ENCODE peak calls at places on chromosomes 5 and 9, in seven cellular contexts. One of them, this sample, is unnamed.
A peak's percentile ranks its signal among the peaks of the same experiment; 100 is the strongest.

GRCh38 chr5:151162794-151163193 is 5.2 kb upstream of the ANXA6 start:
- DNase-seq in HCT116: no peak
- DNase-seq in Karpas-422: no peak
- DNase-seq in AG08395: no peak
- DNase-seq in HS-5: no peak
- DNase-seq in HCEC 1CT: no peak
- DNase-seq in effector CD4-positive, alpha-beta T cell: no peak
- DNase-seq in this sample: no peak

GRCh38 chr5:94849821-94850736 is 231.6 kb downstream of the SLF1 start:
- DNase-seq in HCEC 1CT: peak; percentile 45
- DNase-seq in AG08395: peak; percentile 69
- DNase-seq in effector CD4-positive, alpha-beta T cell: peak; percentile 18
- DNase-seq in HS-5: peak; percentile 16
- DNase-seq in HCT116: peak; percentile 59
- DNase-seq in Karpas-422: peak; percentile 67
- DNase-seq in this sample: peak; percentile 76

GRCh38 chr5:32462618-32463017 is 18.1 kb upstream of the ZFR start:
- DNase-seq in AG08395: peak; percentile 87
- DNase-seq in HCT116: no peak
- DNase-seq in Karpas-422: no peak
- DNase-seq in HS-5: peak; percentile 24
- DNase-seq in HCEC 1CT: peak; percentile 34
- DNase-seq in effector CD4-positive, alpha-beta T cell: no peak
- DNase-seq in this sample: peak; percentile 79

GRCh38 chr5:146428658-146429057 is 18.5 kb upstream of the TCERG1 start:
- DNase-seq in AG08395: no peak
- DNase-seq in effector CD4-positive, alpha-beta T cell: no peak
- DNase-seq in HS-5: no peak
- DNase-seq in HCEC 1CT: no peak
- DNase-seq in Karpas-422: peak; percentile 38
- DNase-seq in HCT116: no peak
- DNase-seq in this sample: no peak

GRCh38 chr9:13388157-13388556 is 108.7 kb upstream of the MPDZ start:
- DNase-seq in AG08395: peak; percentile 75
- DNase-seq in HS-5: no peak
- DNase-seq in HCEC 1CT: no peak
- DNase-seq in HCT116: no peak
- DNase-seq in Karpas-422: no peak
- DNase-seq in effector CD4-positive, alpha-beta T cell: no peak
- DNase-seq in this sample: peak; percentile 93

GRCh38 chr5:3584724-3585531 is 10.7 kb upstream of the IRX1 start:
- DNase-seq in effector CD4-positive, alpha-beta T cell: no peak
- DNase-seq in HS-5: no peak
- DNase-seq in Karpas-422: no peak
- DNase-seq in AG08395: no peak
- DNase-seq in HCEC 1CT: no peak
- DNase-seq in HCT116: no peak
- DNase-seq in this sample: no peak

GRCh38 chr5:5598547-5599113 is 176.2 kb downstream of the ICE1 start:
- DNase-seq in AG08395: no peak
- DNase-seq in effector CD4-positive, alpha-beta T cell: no peak
- DNase-seq in HCT116: peak; percentile 82
- DNase-seq in HCEC 1CT: no peak
- DNase-seq in HS-5: no peak
- DNase-seq in Karpas-422: no peak
- DNase-seq in this sample: no peak

GRCh38 chr5:23977996-23978395 is 470.6 kb downstream of the PRDM9 start:
- DNase-seq in HCEC 1CT: no peak
- DNase-seq in AG08395: no peak
- DNase-seq in effector CD4-positive, alpha-beta T cell: no peak
- DNase-seq in HS-5: no peak
- DNase-seq in HCT116: no peak
- DNase-seq in Karpas-422: peak; percentile 79
- DNase-seq in this sample: no peak

GRCh38 chr5:145683426-145683825 is 151.7 kb downstream of the PRELID2 start:
- DNase-seq in HS-5: no peak
- DNase-seq in HCEC 1CT: no peak
- DNase-seq in HCT116: no peak
- DNase-seq in AG08395: no peak
- DNase-seq in Karpas-422: no peak
- DNase-seq in effector CD4-positive, alpha-beta T cell: no peak
- DNase-seq in this sample: no peak

GRCh38 chr9:38309324-38310195 is 82.9 kb upstream of the ALDH1B1 start:
- DNase-seq in AG08395: peak; percentile 60
- DNase-seq in HCEC 1CT: no peak
- DNase-seq in HS-5: no peak
- DNase-seq in Karpas-422: no peak
- DNase-seq in HCT116: no peak
- DNase-seq in effector CD4-positive, alpha-beta T cell: no peak
- DNase-seq in this sample: peak; percentile 78

GRCh38 chr9:87069690-87070089 is 122.4 kb upstream of the GAS1 start:
- DNase-seq in AG08395: peak; percentile 44
- DNase-seq in HCT116: no peak
- DNase-seq in effector CD4-positive, alpha-beta T cell: no peak
- DNase-seq in Karpas-422: no peak
- DNase-seq in HS-5: no peak
- DNase-seq in HCEC 1CT: peak; percentile 73
- DNase-seq in this sample: no peak

GRCh38 chr5:178234753-178235599 is 2.4 kb upstream of the PHYKPL start:
- DNase-seq in HCT116: peak; percentile 70
- DNase-seq in Karpas-422: peak; percentile 93
- DNase-seq in AG08395: peak; percentile 75
- DNase-seq in HCEC 1CT: peak; percentile 39
- DNase-seq in HS-5: no peak
- DNase-seq in effector CD4-positive, alpha-beta T cell: peak; percentile 66
- DNase-seq in this sample: peak; percentile 41

GRCh38 chr9:92986175-92987110 is 39.1 kb downstream of the FGD3 start:
- DNase-seq in HCEC 1CT: no peak
- DNase-seq in HCT116: no peak
- DNase-seq in HS-5: no peak
- DNase-seq in effector CD4-positive, alpha-beta T cell: peak; percentile 41
- DNase-seq in AG08395: no peak
- DNase-seq in Karpas-422: peak; percentile 85
- DNase-seq in this sample: no peak

GRCh38 chr5:81393783-81394718 is at the start of gene ACOT12:
- DNase-seq in effector CD4-positive, alpha-beta T cell: no peak
- DNase-seq in HCT116: no peak
- DNase-seq in Karpas-422: peak; percentile 31
- DNase-seq in AG08395: peak; percentile 17
- DNase-seq in HCEC 1CT: no peak
- DNase-seq in HS-5: no peak
- DNase-seq in this sample: peak; percentile 32

GRCh38 chr5:10849278-10849677 is 88.2 kb upstream of the DAP start:
- DNase-seq in effector CD4-positive, alpha-beta T cell: no peak
- DNase-seq in AG08395: no peak
- DNase-seq in Karpas-422: no peak
- DNase-seq in HCT116: no peak
- DNase-seq in HCEC 1CT: no peak
- DNase-seq in HS-5: no peak
- DNase-seq in this sample: peak; percentile 27

GRCh38 chr9:76441551-76442322 is 17.2 kb upstream of the GCNT1 start:
- DNase-seq in HCEC 1CT: peak; percentile 78
- DNase-seq in HCT116: no peak
- DNase-seq in effector CD4-positive, alpha-beta T cell: no peak
- DNase-seq in HS-5: no peak
- DNase-seq in AG08395: peak; percentile 35
- DNase-seq in Karpas-422: no peak
- DNase-seq in this sample: peak; percentile 71

GRCh38 chr9:120926397-120926928 is at the start of gene TRAF1:
- DNase-seq in HCEC 1CT: no peak
- DNase-seq in HCT116: no peak
- DNase-seq in Karpas-422: peak; percentile 71
- DNase-seq in AG08395: no peak
- DNase-seq in effector CD4-positive, alpha-beta T cell: no peak
- DNase-seq in HS-5: no peak
- DNase-seq in this sample: no peak

GRCh38 chr5:65926276-65926761 is at the start of gene ERBIN:
- DNase-seq in Karpas-422: peak; percentile 85
- DNase-seq in AG08395: peak; percentile 70
- DNase-seq in HCT116: no peak
- DNase-seq in HCEC 1CT: peak; percentile 82
- DNase-seq in HS-5: no peak
- DNase-seq in effector CD4-positive, alpha-beta T cell: peak; percentile 62
- DNase-seq in this sample: peak; percentile 86

GRCh38 chr9:88852794-88853193 is 138.5 kb upstream of the S1PR3 start:
- DNase-seq in HS-5: peak; percentile 88
- DNase-seq in HCEC 1CT: peak; percentile 92
- DNase-seq in Karpas-422: no peak
- DNase-seq in AG08395: peak; percentile 84
- DNase-seq in effector CD4-positive, alpha-beta T cell: no peak
- DNase-seq in HCT116: peak; percentile 2
- DNase-seq in this sample: peak; percentile 90

GRCh38 chr9:4425358-4426045 is 64.8 kb upstream of the SLC1A1 start:
- DNase-seq in HCT116: no peak
- DNase-seq in Karpas-422: no peak
- DNase-seq in AG08395: peak; percentile 18
- DNase-seq in HS-5: no peak
- DNase-seq in effector CD4-positive, alpha-beta T cell: no peak
- DNase-seq in HCEC 1CT: no peak
- DNase-seq in this sample: no peak

GRCh38 chr5:67206381-67207328 is 10.1 kb upstream of the CD180 start:
- DNase-seq in effector CD4-positive, alpha-beta T cell: peak; percentile 73
- DNase-seq in HCT116: peak; percentile 82
- DNase-seq in Karpas-422: peak; percentile 73
- DNase-seq in HS-5: peak; percentile 77
- DNase-seq in AG08395: no peak
- DNase-seq in HCEC 1CT: peak; percentile 69
- DNase-seq in this sample: peak; percentile 40

GRCh38 chr5:138975098-138975847 is 100.1 kb upstream of the LRRTM2 start:
- DNase-seq in AG08395: peak; percentile 83
- DNase-seq in effector CD4-positive, alpha-beta T cell: no peak
- DNase-seq in Karpas-422: no peak
- DNase-seq in HS-5: no peak
- DNase-seq in HCT116: no peak
- DNase-seq in HCEC 1CT: no peak
- DNase-seq in this sample: peak; percentile 89

GRCh38 chr9:114339130-114339908 is 9.7 kb downstream of the ORM2 start:
- DNase-seq in Karpas-422: peak; percentile 84
- DNase-seq in HCEC 1CT: peak; percentile 62
- DNase-seq in AG08395: peak; percentile 86
- DNase-seq in effector CD4-positive, alpha-beta T cell: peak; percentile 29
- DNase-seq in HS-5: no peak
- DNase-seq in HCT116: no peak
- DNase-seq in this sample: peak; percentile 51

GRCh38 chr9:97272072-97272471 is 35.4 kb upstream of the CCDC180 start:
- DNase-seq in HS-5: no peak
- DNase-seq in HCT116: no peak
- DNase-seq in effector CD4-positive, alpha-beta T cell: no peak
- DNase-seq in HCEC 1CT: no peak
- DNase-seq in AG08395: no peak
- DNase-seq in Karpas-422: no peak
- DNase-seq in this sample: no peak

GRCh38 chr5:16579142-16579541 is 37.7 kb downstream of the RETREG1 start:
- DNase-seq in HS-5: no peak
- DNase-seq in effector CD4-positive, alpha-beta T cell: no peak
- DNase-seq in HCEC 1CT: no peak
- DNase-seq in Karpas-422: no peak
- DNase-seq in AG08395: no peak
- DNase-seq in HCT116: no peak
- DNase-seq in this sample: no peak

GRCh38 chr9:116959775-116960174 is 272.7 kb downstream of the TRIM32 start:
- DNase-seq in effector CD4-positive, alpha-beta T cell: no peak
- DNase-seq in HS-5: no peak
- DNase-seq in HCEC 1CT: no peak
- DNase-seq in AG08395: no peak
- DNase-seq in Karpas-422: no peak
- DNase-seq in HCT116: no peak
- DNase-seq in this sample: peak; percentile 41

GRCh38 chr9:127172066-127172707 is 49.8 kb upstream of the ANGPTL2 start:
- DNase-seq in AG08395: no peak
- DNase-seq in HCEC 1CT: no peak
- DNase-seq in HCT116: no peak
- DNase-seq in effector CD4-positive, alpha-beta T cell: no peak
- DNase-seq in HS-5: no peak
- DNase-seq in Karpas-422: no peak
- DNase-seq in this sample: peak; percentile 48

GRCh38 chr9:98037362-98037761 is 19.2 kb upstream of the NANS start:
- DNase-seq in AG08395: peak; percentile 28
- DNase-seq in HCT116: no peak
- DNase-seq in effector CD4-positive, alpha-beta T cell: no peak
- DNase-seq in HCEC 1CT: no peak
- DNase-seq in Karpas-422: no peak
- DNase-seq in HS-5: no peak
- DNase-seq in this sample: no peak

GRCh38 chr5:123211084-123211483 is 122.0 kb downstream of the PRDM6 start:
- DNase-seq in HS-5: no peak
- DNase-seq in effector CD4-positive, alpha-beta T cell: no peak
- DNase-seq in Karpas-422: no peak
- DNase-seq in HCT116: no peak
- DNase-seq in HCEC 1CT: no peak
- DNase-seq in AG08395: no peak
- DNase-seq in this sample: no peak

GRCh38 chr9:115633099-115633498 is 515.1 kb upstream of the TNC start:
- DNase-seq in HS-5: no peak
- DNase-seq in HCEC 1CT: no peak
- DNase-seq in AG08395: peak; percentile 85
- DNase-seq in Karpas-422: no peak
- DNase-seq in effector CD4-positive, alpha-beta T cell: no peak
- DNase-seq in HCT116: no peak
- DNase-seq in this sample: peak; percentile 98

GRCh38 chr5:131164161-131164930 is 710 bp downstream of the HINT1 start:
- DNase-seq in HCEC 1CT: peak; percentile 91
- DNase-seq in AG08395: peak; percentile 71
- DNase-seq in HCT116: no peak
- DNase-seq in Karpas-422: peak; percentile 90
- DNase-seq in HS-5: peak; percentile 33
- DNase-seq in effector CD4-positive, alpha-beta T cell: peak; percentile 51
- DNase-seq in this sample: peak; percentile 79

GRCh38 chr5:30690931-30691330 is 502.6 kb upstream of the CDH6 start:
- DNase-seq in AG08395: no peak
- DNase-seq in HCT116: no peak
- DNase-seq in effector CD4-positive, alpha-beta T cell: no peak
- DNase-seq in Karpas-422: no peak
- DNase-seq in HCEC 1CT: no peak
- DNase-seq in HS-5: no peak
- DNase-seq in this sample: no peak

GRCh38 chr5:56359809-56360685 is 126.9 kb upstream of the ANKRD55 start:
- DNase-seq in HCEC 1CT: no peak
- DNase-seq in AG08395: no peak
- DNase-seq in HCT116: no peak
- DNase-seq in Karpas-422: no peak
- DNase-seq in effector CD4-positive, alpha-beta T cell: no peak
- DNase-seq in HS-5: no peak
- DNase-seq in this sample: peak; percentile 67

GRCh38 chr9:93317495-93318094 is 133.7 kb downstream of the WNK2 start:
- DNase-seq in effector CD4-positive, alpha-beta T cell: no peak
- DNase-seq in HS-5: no peak
- DNase-seq in HCT116: no peak
- DNase-seq in HCEC 1CT: no peak
- DNase-seq in AG08395: no peak
- DNase-seq in Karpas-422: no peak
- DNase-seq in this sample: no peak

GRCh38 chr5:3325206-3325605 is 270.4 kb upstream of the IRX1 start:
- DNase-seq in Karpas-422: no peak
- DNase-seq in AG08395: peak; percentile 52
- DNase-seq in HCEC 1CT: no peak
- DNase-seq in HCT116: no peak
- DNase-seq in HS-5: no peak
- DNase-seq in effector CD4-positive, alpha-beta T cell: no peak
- DNase-seq in this sample: no peak

GRCh38 chr9:81596671-81597426 is 92.5 kb downstream of the TLE1 start:
- DNase-seq in HCEC 1CT: no peak
- DNase-seq in HCT116: no peak
- DNase-seq in Karpas-422: no peak
- DNase-seq in AG08395: no peak
- DNase-seq in HS-5: no peak
- DNase-seq in effector CD4-positive, alpha-beta T cell: no peak
- DNase-seq in this sample: no peak

GRCh38 chr9:106312913-106313312 is 550.1 kb upstream of the ZNF462 start:
- DNase-seq in HS-5: peak; percentile 13
- DNase-seq in AG08395: no peak
- DNase-seq in Karpas-422: no peak
- DNase-seq in HCT116: no peak
- DNase-seq in effector CD4-positive, alpha-beta T cell: no peak
- DNase-seq in HCEC 1CT: no peak
- DNase-seq in this sample: no peak

GRCh38 chr9:128214571-128215490 is 11.7 kb downstream of the DNM1 start:
- DNase-seq in Karpas-422: no peak
- DNase-seq in AG08395: no peak
- DNase-seq in effector CD4-positive, alpha-beta T cell: no peak
- DNase-seq in HCEC 1CT: no peak
- DNase-seq in HCT116: no peak
- DNase-seq in HS-5: no peak
- DNase-seq in this sample: peak; percentile 36